ENCODE peak calls at places on chromosome 1, in five cellular contexts. One of them, this sample, is unnamed.

GRCh38 chr1:65459397-65459768 is 38.9 kb downstream of the LEPR start:
- DNase-seq in MCF 10A: peak; percentile 57
- DNase-seq in right lobe of liver: no peak
- DNase-seq in smooth muscle cell of the brain vasculature: no peak
- DNase-seq in CD4-positive, alpha-beta T cell: no peak
- DNase-seq in this sample: no peak

GRCh38 chr1:215845224-215845902 is 278.3 kb downstream of the KCTD3 start:
- DNase-seq in MCF 10A: peak; percentile 62
- DNase-seq in right lobe of liver: no peak
- DNase-seq in smooth muscle cell of the brain vasculature: no peak
- DNase-seq in CD4-positive, alpha-beta T cell: no peak
- DNase-seq in this sample: no peak

GRCh38 chr1:7538033-7538432 is 233.1 kb upstream of the VAMP3 start:
- DNase-seq in MCF 10A: no peak
- DNase-seq in right lobe of liver: no peak
- DNase-seq in smooth muscle cell of the brain vasculature: peak; percentile 43
- DNase-seq in CD4-positive, alpha-beta T cell: no peak
- DNase-seq in this sample: no peak

GRCh38 chr1:168605443-168605842 is 29.0 kb downstream of the XCL1 start:
- DNase-seq in MCF 10A: no peak
- DNase-seq in right lobe of liver: no peak
- DNase-seq in smooth muscle cell of the brain vasculature: no peak
- DNase-seq in CD4-positive, alpha-beta T cell: no peak
- DNase-seq in this sample: no peak

GRCh38 chr1:21337931-21338567 is 47.8 kb upstream of the ECE1 start:
- DNase-seq in MCF 10A: peak; percentile 61
- DNase-seq in right lobe of liver: peak; percentile 88
- DNase-seq in smooth muscle cell of the brain vasculature: no peak
- DNase-seq in CD4-positive, alpha-beta T cell: no peak
- DNase-seq in this sample: no peak

GRCh38 chr1:166814611-166815010 is 24.7 kb upstream of the POGK start:
- DNase-seq in MCF 10A: no peak
- DNase-seq in right lobe of liver: no peak
- DNase-seq in smooth muscle cell of the brain vasculature: no peak
- DNase-seq in CD4-positive, alpha-beta T cell: no peak
- DNase-seq in this sample: no peak

GRCh38 chr1:225998560-225999226 is 450 bp downstream of the SDE2 start:
- DNase-seq in MCF 10A: peak; percentile 34
- DNase-seq in right lobe of liver: no peak
- DNase-seq in smooth muscle cell of the brain vasculature: no peak
- DNase-seq in CD4-positive, alpha-beta T cell: no peak
- DNase-seq in this sample: no peak

GRCh38 chr1:89989099-89989498 is 5.8 kb upstream of the ZNF326 start:
- DNase-seq in MCF 10A: no peak
- DNase-seq in right lobe of liver: no peak
- DNase-seq in smooth muscle cell of the brain vasculature: no peak
- DNase-seq in CD4-positive, alpha-beta T cell: no peak
- DNase-seq in this sample: no peak

GRCh38 chr1:172352435-172352834 is 68.0 kb upstream of the C1orf105 start:
- DNase-seq in MCF 10A: peak; percentile 76
- DNase-seq in right lobe of liver: no peak
- DNase-seq in smooth muscle cell of the brain vasculature: no peak
- DNase-seq in CD4-positive, alpha-beta T cell: no peak
- DNase-seq in this sample: no peak

GRCh38 chr1:87279966-87280535 is 48.6 kb upstream of the LMO4 start:
- DNase-seq in MCF 10A: peak; percentile 16
- DNase-seq in right lobe of liver: no peak
- DNase-seq in smooth muscle cell of the brain vasculature: no peak
- DNase-seq in CD4-positive, alpha-beta T cell: no peak
- DNase-seq in this sample: no peak

This sample was measured in naive thymus-derived CD8-positive, alpha-beta T cell.